ENCODE peak calls at places on chromosomes 16 and 17, in four cellular contexts. C, F, H and Y are unnamed samples.

GRCh38 chr16:85539084-85539483 is 74.0 kb upstream of the GSE1 start:
- DNase-seq in H (no peak), F (no peak), C (peak; percentile 31), Y (no peak)

GRCh38 chr17:40562841-40563370 is 2.4 kb downstream of the CCR7 start:
- DNase-seq in F (no peak), C (no peak), H (no peak), Y (no peak)

GRCh38 chr17:40062347-40063033 is at the start of gene THRA:
- DNase-seq in H (peak; percentile 66), F (peak; percentile 39), C (peak; percentile 95), Y (peak; percentile 97)

GRCh38 chr16:84572096-84572495 is 45.8 kb downstream of the COTL1 start:
- DNase-seq in F (no peak), H (no peak), C (no peak), Y (no peak)

GRCh38 chr17:27756467-27757371 is 43.6 kb downstream of the NOS2 start:
- DNase-seq in F (peak; percentile 77), C (no peak), H (peak; percentile 69), Y (peak; percentile 69)

GRCh38 chr17:37430051-37430591 is 23.4 kb downstream of the TADA2A start:
- DNase-seq in F (peak; percentile 50), C (no peak), H (peak; percentile 27), Y (no peak)

GRCh38 chr17:74569392-74570003 is 2.2 kb upstream of the CD300H start:
- DNase-seq in H (peak; percentile 99), F (peak; percentile 92), C (no peak), Y (no peak)

GRCh38 chr17:5838661-5839300 is 231.4 kb upstream of the WSCD1 start:
- DNase-seq in H (no peak), F (no peak), C (no peak), Y (peak; percentile 43)

GRCh38 chr17:9672691-9673090 is 27.4 kb downstream of the USP43 start:
- DNase-seq in H (no peak), C (no peak), F (no peak), Y (no peak)

GRCh38 chr17:72511874-72512273 is 391.1 kb downstream of the SOX9 start:
- DNase-seq in H (no peak), C (no peak), F (no peak), Y (no peak)

GRCh38 chr17:67032985-67033384 is 11.4 kb upstream of the CACNG1 start:
- DNase-seq in F (no peak), C (no peak), H (no peak), Y (no peak)

GRCh38 chr17:39652635-39653315 is 12.4 kb upstream of the TCAP start:
- DNase-seq in C (no peak), F (no peak), H (no peak), Y (peak; percentile 91)

GRCh38 chr17:72120878-72121163 is at the start of gene SOX9:
- DNase-seq in H (peak; percentile 98), F (peak; percentile 95), C (peak; percentile 85), Y (peak; percentile 97)

GRCh38 chr17:27157898-27158297 is 136.0 kb upstream of the WSB1 start:
- DNase-seq in C (no peak), H (no peak), F (no peak), Y (no peak)

GRCh38 chr16:87463722-87464690 is 28.8 kb downstream of the ZCCHC14 start:
- DNase-seq in H (peak; percentile 84), C (no peak), F (peak; percentile 91), Y (no peak)

GRCh38 chr16:66135376-66135775 is 231.1 kb upstream of the CDH5 start:
- DNase-seq in C (no peak), H (peak; percentile 65), F (peak; percentile 54), Y (no peak)

GRCh38 chr17:34066528-34066927 is 188.6 kb upstream of the CCL2 start:
- DNase-seq in F (no peak), H (no peak), C (no peak), Y (no peak)

GRCh38 chr17:73654241-73654640 is 10.0 kb upstream of the SDK2 start:
- DNase-seq in H (no peak), F (no peak), C (no peak), Y (no peak)

GRCh38 chr17:39826334-39826733 is 37.8 kb downstream of the IKZF3 start:
- DNase-seq in C (no peak), H (no peak), F (no peak), Y (no peak)

GRCh38 chr16:85420501-85421337 is 192.4 kb upstream of the GSE1 start:
- DNase-seq in F (peak; percentile 51), H (peak; percentile 66), C (peak; percentile 96), Y (peak; percentile 97)

GRCh38 chr17:12421646-12422306 is 243.9 kb upstream of the MYOCD start:
- DNase-seq in F (no peak), H (no peak), C (no peak), Y (no peak)

GRCh38 chr16:88591577-88592021 is 21.4 kb downstream of the ZC3H18 start:
- DNase-seq in H (peak; percentile 10), C (peak; percentile 75), F (no peak), Y (no peak)

GRCh38 chr17:65261682-65262636 is 124.8 kb downstream of the RGS9 start:
- DNase-seq in C (no peak), H (peak; percentile 44), F (peak; percentile 34), Y (no peak)

GRCh38 chr17:80252871-80253270 is 7.8 kb upstream of the RNF213 start:
- DNase-seq in C (peak; percentile 95), F (no peak), H (peak; percentile 33), Y (peak; percentile 96)

GRCh38 chr16:86579268-86580062 is 1.1 kb downstream of the FOXL1 start:
- DNase-seq in F (peak; percentile 52), C (no peak), H (peak; percentile 33), Y (peak; percentile 73)

GRCh38 chr17:17535957-17536356 is 39.8 kb upstream of the RASD1 start:
- DNase-seq in C (peak; percentile 87), F (no peak), H (no peak), Y (no peak)

GRCh38 chr16:14070555-14070876 is 603 bp upstream of the MRTFB start:
- DNase-seq in F (no peak), C (no peak), H (no peak), Y (no peak)

GRCh38 chr17:47927821-47928400 is 13.5 kb upstream of the PNPO start:
- DNase-seq in C (no peak), H (no peak), F (no peak), Y (no peak)

GRCh38 chr17:61040666-61041065 is 359.0 kb upstream of the TBX2 start:
- DNase-seq in H (no peak), C (no peak), F (no peak), Y (no peak)

GRCh38 chr16:9481749-9482148 is 390.3 kb downstream of the HAPSTR1 start:
- DNase-seq in C (no peak), H (no peak), F (no peak), Y (peak; percentile 6)

GRCh38 chr17:32491371-32492280 is 4.8 kb downstream of the CDK5R1 start:
- DNase-seq in H (no peak), C (no peak), F (no peak), Y (peak; percentile 63)

GRCh38 chr16:12017583-12017982 is 41.0 kb downstream of the SNX29 start:
- DNase-seq in F (peak; percentile 82), C (no peak), H (peak; percentile 28), Y (no peak)

GRCh38 chr16:81779540-81780320 is 639 bp downstream of the PLCG2 start:
- DNase-seq in H (no peak), F (no peak), C (peak; percentile 92), Y (peak; percentile 80)

GRCh38 chr16:4915226-4915761 is 21.7 kb downstream of the PPL start:
- DNase-seq in F (peak; percentile 96), C (no peak), H (peak; percentile 49), Y (no peak)

GRCh38 chr16:10552998-10553491 is 27.4 kb downstream of the EMP2 start:
- DNase-seq in C (no peak), F (no peak), H (no peak), Y (peak; percentile 89)

GRCh38 chr16:870856-871561 is 70.5 kb upstream of the GNG13 start:
- DNase-seq in C (peak; percentile 72), H (no peak), F (no peak), Y (no peak)

GRCh38 chr17:21094298-21094704 is 32.5 kb upstream of the DHRS7B start:
- DNase-seq in C (no peak), F (no peak), H (no peak), Y (no peak)

GRCh38 chr16:23398987-23399805 is 53.8 kb downstream of the COG7 start:
- DNase-seq in H (no peak), C (no peak), F (no peak), Y (peak; percentile 80)

GRCh38 chr16:10871157-10871991 is 5.6 kb upstream of the CIITA start:
- DNase-seq in H (peak; percentile 72), C (peak; percentile 87), F (peak; percentile 78), Y (no peak)

GRCh38 chr17:68460096-68460495 is 2.8 kb upstream of the WIPI1 start:
- DNase-seq in H (no peak), C (no peak), F (no peak), Y (no peak)
- H3K4me3 ChIP-seq in H (no peak overlapping the region), C (no peak overlapping the region), F (no peak overlapping the region), Y (no peak overlapping the region)

GRCh38 chr17:7442142-7442541 is 2.7 kb upstream of the CHRNB1 start:
- DNase-seq in C (no peak), F (no peak), H (no peak), Y (no peak)

GRCh38 chr17:7440113-7440822 is 956 bp downstream of the FGF11 start:
- DNase-seq in C (peak; percentile 84), H (no peak), F (no peak), Y (peak; percentile 91)

GRCh38 chr17:7441202-7441705 is 1.9 kb downstream of the FGF11 start:
- DNase-seq in F (no peak), C (no peak), H (no peak), Y (no peak)

GRCh38 chr17:7439462-7440112 is at the start of gene FGF11:
- DNase-seq in H (no peak), C (peak; percentile 79), F (no peak), Y (peak; percentile 68)

GRCh38 chr17:7440823-7441174 is 1.5 kb downstream of the FGF11 start:
- DNase-seq in F (peak; percentile 39), H (peak; percentile 26), C (peak; percentile 83), Y (peak; percentile 86)
- H3K4me3 ChIP-seq in F (peak overlapping the region; percentile 51), H (peak overlapping the region; percentile 64), C (no peak overlapping the region), Y (peak overlapping the region; percentile 74)

GRCh38 chr17:78343433-78344201 is 16.3 kb downstream of the SOCS3 start:
- DNase-seq in H (no peak), F (no peak), C (peak; percentile 92), Y (peak; percentile 55)
- H3K4me3 ChIP-seq in H (no peak overlapping the region), F (no peak overlapping the region), C (peak overlapping the region; percentile 42), Y (no peak overlapping the region)

GRCh38 chr16:51149251-51149661 is 1.8 kb downstream of the SALL1 start:
- DNase-seq in H (peak; percentile 29), C (no peak), F (no peak), Y (no peak)

GRCh38 chr16:51150159-51150893 is 744 bp downstream of the SALL1 start:
- DNase-seq in F (no peak), C (peak; percentile 70), H (peak; percentile 21), Y (peak; percentile 65)

GRCh38 chr16:51148674-51149228 is 2.3 kb downstream of the SALL1 start:
- DNase-seq in C (no peak), H (peak; percentile 41), F (no peak), Y (no peak)

GRCh38 chr16:51150894-51151320 is at the start of gene SALL1:
- DNase-seq in C (peak; percentile 71), H (peak; percentile 23), F (no peak), Y (no peak)

GRCh38 chr16:51149721-51150158 is 1.3 kb downstream of the SALL1 start:
- DNase-seq in C (peak; percentile 71), H (no peak), F (no peak), Y (peak; percentile 56)
- H3K4me3 ChIP-seq in C (no peak overlapping the region), H (peak overlapping the region; percentile 68), F (peak overlapping the region; percentile 55), Y (peak overlapping the region; percentile 90)